ENCODE peak calls at places on chromosome 14, in seven cellular contexts. One of them, this sample, is unnamed.

GRCh38 chr14:79920180-79920579 is 291.1 kb downstream of the DIO2 start:
- DNase-seq in HCEC 1CT: no peak
- DNase-seq in CD4-positive, CD25-positive, alpha-beta regulatory T cell: no peak
- DNase-seq in cardiac muscle cell: no peak
- DNase-seq in T follicular helper cell: no peak
- DNase-seq in tibial nerve: no peak
- DNase-seq in SHP77 treated with DMSO at 0.1 percent for 48 hours: no peak
- DNase-seq in this sample: no peak

GRCh38 chr14:100192250-100192671 is 32.8 kb upstream of the DEGS2 start:
- DNase-seq in HCEC 1CT: no peak
- DNase-seq in CD4-positive, CD25-positive, alpha-beta regulatory T cell: no peak
- DNase-seq in tibial nerve: no peak
- DNase-seq in T follicular helper cell: no peak
- DNase-seq in SHP77 treated with DMSO at 0.1 percent for 48 hours: no peak
- DNase-seq in cardiac muscle cell: peak; percentile 17
- DNase-seq in this sample: no peak

GRCh38 chr14:62213516-62213915 is 451.3 kb downstream of the SNAPC1 start:
- DNase-seq in CD4-positive, CD25-positive, alpha-beta regulatory T cell: no peak
- DNase-seq in tibial nerve: no peak
- DNase-seq in HCEC 1CT: peak; percentile 68
- DNase-seq in T follicular helper cell: no peak
- DNase-seq in SHP77 treated with DMSO at 0.1 percent for 48 hours: no peak
- DNase-seq in cardiac muscle cell: peak; percentile 62
- DNase-seq in this sample: no peak

GRCh38 chr14:25009891-25010290 is 40.1 kb downstream of the STXBP6 start:
- DNase-seq in tibial nerve: no peak
- DNase-seq in cardiac muscle cell: peak; percentile 59
- DNase-seq in SHP77 treated with DMSO at 0.1 percent for 48 hours: no peak
- DNase-seq in CD4-positive, CD25-positive, alpha-beta regulatory T cell: no peak
- DNase-seq in HCEC 1CT: peak; percentile 68
- DNase-seq in T follicular helper cell: no peak
- DNase-seq in this sample: no peak

GRCh38 chr14:105943973-105944602 is 417.7 kb downstream of the TMEM121 start:
- DNase-seq in CD4-positive, CD25-positive, alpha-beta regulatory T cell: no peak
- DNase-seq in tibial nerve: no peak
- DNase-seq in T follicular helper cell: no peak
- DNase-seq in SHP77 treated with DMSO at 0.1 percent for 48 hours: no peak
- DNase-seq in cardiac muscle cell: no peak
- DNase-seq in HCEC 1CT: no peak
- DNase-seq in this sample: no peak

GRCh38 chr14:29220077-29220476 is 453.5 kb downstream of the FOXG1 start:
- DNase-seq in T follicular helper cell: no peak
- DNase-seq in tibial nerve: no peak
- DNase-seq in cardiac muscle cell: no peak
- DNase-seq in CD4-positive, CD25-positive, alpha-beta regulatory T cell: no peak
- DNase-seq in HCEC 1CT: no peak
- DNase-seq in SHP77 treated with DMSO at 0.1 percent for 48 hours: peak; percentile 97
- DNase-seq in this sample: no peak

GRCh38 chr14:52268191-52269061 is 928 bp downstream of the PTGDR start:
- DNase-seq in cardiac muscle cell: peak; percentile 49
- DNase-seq in tibial nerve: no peak
- DNase-seq in SHP77 treated with DMSO at 0.1 percent for 48 hours: no peak
- DNase-seq in CD4-positive, CD25-positive, alpha-beta regulatory T cell: peak; percentile 37
- DNase-seq in HCEC 1CT: no peak
- DNase-seq in T follicular helper cell: no peak
- DNase-seq in this sample: no peak

GRCh38 chr14:71361335-71361734 is 454.1 kb downstream of the PCNX1 start:
- DNase-seq in tibial nerve: no peak
- DNase-seq in T follicular helper cell: no peak
- DNase-seq in HCEC 1CT: peak; percentile 61
- DNase-seq in SHP77 treated with DMSO at 0.1 percent for 48 hours: no peak
- DNase-seq in cardiac muscle cell: peak; percentile 53
- DNase-seq in CD4-positive, CD25-positive, alpha-beta regulatory T cell: no peak
- DNase-seq in this sample: no peak

GRCh38 chr14:65179918-65180724 is 77.8 kb upstream of the MAX start:
- DNase-seq in T follicular helper cell: no peak
- DNase-seq in cardiac muscle cell: peak; percentile 89
- DNase-seq in SHP77 treated with DMSO at 0.1 percent for 48 hours: no peak
- DNase-seq in CD4-positive, CD25-positive, alpha-beta regulatory T cell: peak; percentile 46
- DNase-seq in HCEC 1CT: peak; percentile 91
- DNase-seq in tibial nerve: no peak
- DNase-seq in this sample: peak; percentile 37

GRCh38 chr14:21068521-21069387 is 1.4 kb upstream of the ARHGEF40 start:
- DNase-seq in tibial nerve: peak; percentile 63
- DNase-seq in SHP77 treated with DMSO at 0.1 percent for 48 hours: peak; percentile 65
- DNase-seq in cardiac muscle cell: peak; percentile 63
- DNase-seq in HCEC 1CT: peak; percentile 35
- DNase-seq in T follicular helper cell: peak; percentile 34
- DNase-seq in CD4-positive, CD25-positive, alpha-beta regulatory T cell: peak; percentile 52
- DNase-seq in this sample: peak; percentile 59

GRCh38 chr14:68775614-68776126 is 17.2 kb downstream of the ZFP36L1 start:
- DNase-seq in tibial nerve: no peak
- DNase-seq in T follicular helper cell: no peak
- DNase-seq in CD4-positive, CD25-positive, alpha-beta regulatory T cell: peak; percentile 50
- DNase-seq in cardiac muscle cell: no peak
- DNase-seq in HCEC 1CT: no peak
- DNase-seq in SHP77 treated with DMSO at 0.1 percent for 48 hours: no peak
- DNase-seq in this sample: no peak

GRCh38 chr14:68716698-68717097 is 76.2 kb downstream of the ZFP36L1 start:
- DNase-seq in CD4-positive, CD25-positive, alpha-beta regulatory T cell: no peak
- DNase-seq in T follicular helper cell: no peak
- DNase-seq in SHP77 treated with DMSO at 0.1 percent for 48 hours: peak; percentile 6
- DNase-seq in HCEC 1CT: no peak
- DNase-seq in cardiac muscle cell: no peak
- DNase-seq in tibial nerve: no peak
- DNase-seq in this sample: no peak

GRCh38 chr14:68772761-68773381 is 20.0 kb downstream of the ZFP36L1 start:
- DNase-seq in tibial nerve: no peak
- DNase-seq in T follicular helper cell: no peak
- DNase-seq in cardiac muscle cell: no peak
- DNase-seq in HCEC 1CT: no peak
- DNase-seq in CD4-positive, CD25-positive, alpha-beta regulatory T cell: peak; percentile 68
- DNase-seq in SHP77 treated with DMSO at 0.1 percent for 48 hours: no peak
- DNase-seq in this sample: no peak

GRCh38 chr14:67423424-67423823 is 11.5 kb upstream of the PLEK2 start:
- DNase-seq in HCEC 1CT: no peak
- DNase-seq in SHP77 treated with DMSO at 0.1 percent for 48 hours: no peak
- DNase-seq in cardiac muscle cell: no peak
- DNase-seq in tibial nerve: no peak
- DNase-seq in T follicular helper cell: no peak
- DNase-seq in CD4-positive, CD25-positive, alpha-beta regulatory T cell: no peak
- DNase-seq in this sample: no peak

GRCh38 chr14:104138098-104138890 is at the start of gene KIF26A:
- DNase-seq in T follicular helper cell: no peak
- DNase-seq in cardiac muscle cell: no peak
- DNase-seq in HCEC 1CT: no peak
- DNase-seq in CD4-positive, CD25-positive, alpha-beta regulatory T cell: no peak
- DNase-seq in SHP77 treated with DMSO at 0.1 percent for 48 hours: peak; percentile 7
- DNase-seq in tibial nerve: no peak
- DNase-seq in this sample: peak; percentile 70

GRCh38 chr14:65703996-65704395 is 291.5 kb downstream of the FUT8 start:
- DNase-seq in cardiac muscle cell: peak; percentile 17
- DNase-seq in SHP77 treated with DMSO at 0.1 percent for 48 hours: no peak
- DNase-seq in CD4-positive, CD25-positive, alpha-beta regulatory T cell: no peak
- DNase-seq in tibial nerve: no peak
- DNase-seq in T follicular helper cell: no peak
- DNase-seq in HCEC 1CT: peak; percentile 35
- DNase-seq in this sample: no peak

GRCh38 chr14:24693941-24694507 is 60.0 kb upstream of the GZMB start:
- DNase-seq in tibial nerve: no peak
- DNase-seq in CD4-positive, CD25-positive, alpha-beta regulatory T cell: no peak
- DNase-seq in SHP77 treated with DMSO at 0.1 percent for 48 hours: no peak
- DNase-seq in T follicular helper cell: no peak
- DNase-seq in HCEC 1CT: no peak
- DNase-seq in cardiac muscle cell: no peak
- DNase-seq in this sample: no peak

GRCh38 chr14:99971929-99972747 is 93.1 kb upstream of the EVL start:
- DNase-seq in CD4-positive, CD25-positive, alpha-beta regulatory T cell: peak; percentile 25
- DNase-seq in cardiac muscle cell: peak; percentile 14
- DNase-seq in SHP77 treated with DMSO at 0.1 percent for 48 hours: no peak
- DNase-seq in T follicular helper cell: no peak
- DNase-seq in HCEC 1CT: no peak
- DNase-seq in tibial nerve: no peak
- DNase-seq in this sample: no peak

GRCh38 chr14:76313861-76314260 is 62.1 kb upstream of the ESRRB start:
- DNase-seq in CD4-positive, CD25-positive, alpha-beta regulatory T cell: no peak
- DNase-seq in cardiac muscle cell: no peak
- DNase-seq in SHP77 treated with DMSO at 0.1 percent for 48 hours: no peak
- DNase-seq in T follicular helper cell: no peak
- DNase-seq in tibial nerve: no peak
- DNase-seq in HCEC 1CT: no peak
- DNase-seq in this sample: no peak

GRCh38 chr14:72904840-72905561 is 11.1 kb upstream of the DPF3 start:
- DNase-seq in T follicular helper cell: peak; percentile 39
- DNase-seq in HCEC 1CT: peak; percentile 84
- DNase-seq in cardiac muscle cell: peak; percentile 87
- DNase-seq in SHP77 treated with DMSO at 0.1 percent for 48 hours: peak; percentile 27
- DNase-seq in CD4-positive, CD25-positive, alpha-beta regulatory T cell: peak; percentile 69
- DNase-seq in tibial nerve: peak; percentile 74
- DNase-seq in this sample: peak; percentile 61

GRCh38 chr14:99527026-99527425 is 45.8 kb downstream of the CCNK start:
- DNase-seq in HCEC 1CT: no peak
- DNase-seq in tibial nerve: no peak
- DNase-seq in SHP77 treated with DMSO at 0.1 percent for 48 hours: no peak
- DNase-seq in cardiac muscle cell: no peak
- DNase-seq in T follicular helper cell: no peak
- DNase-seq in CD4-positive, CD25-positive, alpha-beta regulatory T cell: no peak
- DNase-seq in this sample: no peak

GRCh38 chr14:64778114-64778754 is 74.0 kb downstream of the PLEKHG3 start:
- DNase-seq in cardiac muscle cell: no peak
- DNase-seq in tibial nerve: no peak
- DNase-seq in SHP77 treated with DMSO at 0.1 percent for 48 hours: no peak
- DNase-seq in CD4-positive, CD25-positive, alpha-beta regulatory T cell: no peak
- DNase-seq in HCEC 1CT: no peak
- DNase-seq in T follicular helper cell: no peak
- DNase-seq in this sample: no peak

GRCh38 chr14:54864526-54864925 is 38.1 kb downstream of the GCH1 start:
- DNase-seq in T follicular helper cell: no peak
- DNase-seq in tibial nerve: no peak
- DNase-seq in cardiac muscle cell: peak; percentile 42
- DNase-seq in SHP77 treated with DMSO at 0.1 percent for 48 hours: no peak
- DNase-seq in HCEC 1CT: peak; percentile 3
- DNase-seq in CD4-positive, CD25-positive, alpha-beta regulatory T cell: no peak
- DNase-seq in this sample: no peak

GRCh38 chr14:55749201-55749812 is 169.3 kb downstream of the KTN1 start:
- DNase-seq in tibial nerve: no peak
- DNase-seq in HCEC 1CT: no peak
- DNase-seq in SHP77 treated with DMSO at 0.1 percent for 48 hours: no peak
- DNase-seq in cardiac muscle cell: peak; percentile 70
- DNase-seq in CD4-positive, CD25-positive, alpha-beta regulatory T cell: no peak
- DNase-seq in T follicular helper cell: no peak
- DNase-seq in this sample: no peak

GRCh38 chr14:85142982-85143381 is 387.0 kb upstream of the FLRT2 start:
- DNase-seq in HCEC 1CT: no peak
- DNase-seq in SHP77 treated with DMSO at 0.1 percent for 48 hours: no peak
- DNase-seq in tibial nerve: no peak
- DNase-seq in CD4-positive, CD25-positive, alpha-beta regulatory T cell: no peak
- DNase-seq in T follicular helper cell: no peak
- DNase-seq in cardiac muscle cell: no peak
- DNase-seq in this sample: no peak

GRCh38 chr14:86943391-86944365 is 1049.3 kb downstream of the GALC start:
- DNase-seq in HCEC 1CT: no peak
- DNase-seq in CD4-positive, CD25-positive, alpha-beta regulatory T cell: no peak
- DNase-seq in tibial nerve: no peak
- DNase-seq in SHP77 treated with DMSO at 0.1 percent for 48 hours: no peak
- DNase-seq in T follicular helper cell: no peak
- DNase-seq in cardiac muscle cell: no peak
- DNase-seq in this sample: no peak